ENCODE peak calls at places on chromosomes 7 and 10, in nine cellular contexts. W, P, L, I, H, D, Y, A and J are unnamed samples.

GRCh38 chr7:12269100-12269895 is 58.2 kb downstream of the TMEM106B start:
- DNase-seq in W (no peak), Y (peak), H (no peak), L (no peak), A (no peak), I (no peak), P (no peak), D (no peak), J (no peak)

GRCh38 chr10:32323051-32323450 is 23.9 kb downstream of the EPC1 start:
- DNase-seq in W (no peak), A (no peak), I (no peak), L (no peak), H (no peak), Y (no peak), P (no peak), D (no peak), J (no peak)

GRCh38 chr7:13742126-13742525 is 247.3 kb downstream of the ETV1 start:
- DNase-seq in Y (peak), A (no peak), W (no peak), D (no peak), H (no peak), I (peak), L (no peak), P (no peak), J (no peak)

GRCh38 chr10:34956756-34957155 is 133.4 kb downstream of the CUL2 start:
- DNase-seq in D (no peak), A (no peak), Y (no peak), P (no peak), L (no peak), H (no peak), I (no peak), W (no peak), J (no peak)

GRCh38 chr10:108791794-108792474 is 1131.4 kb downstream of the XPNPEP1 start:
- DNase-seq in Y (no peak), W (no peak), I (peak), H (no peak), P (no peak), A (no peak), L (no peak), D (no peak), J (no peak)

GRCh38 chr7:3862774-3863173 is 561.7 kb downstream of the SDK1 start:
- DNase-seq in L (no peak), P (no peak), A (no peak), D (no peak), W (no peak), I (no peak), H (no peak), Y (no peak), J (no peak)

GRCh38 chr10:63466168-63466935 is 575 bp upstream of the JMJD1C start:
- DNase-seq in P (peak), Y (peak), A (peak), L (no peak), H (no peak), I (peak), W (peak), D (no peak), J (no peak)

GRCh38 chr7:20438665-20439376 is 108.1 kb downstream of the ITGB8 start:
- DNase-seq in P (no peak), D (no peak), H (no peak), L (no peak), W (peak), A (peak), I (no peak), Y (no peak), J (no peak)

GRCh38 chr7:135930565-135931423 is 46.4 kb downstream of the MTPN start:
- DNase-seq in L (no peak), H (no peak), D (no peak), I (no peak), Y (no peak), A (no peak), P (no peak), W (no peak), J (no peak)

GRCh38 chr10:109956454-109957091 is 33.3 kb upstream of the XPNPEP1 start:
- DNase-seq in H (no peak), W (peak), L (no peak), P (no peak), D (peak), A (peak), I (peak), Y (peak), J (no peak)

GRCh38 chr10:78808736-78809135 is 260.0 kb upstream of the ZMIZ1 start:
- DNase-seq in A (no peak), L (no peak), Y (no peak), I (no peak), H (no peak), P (no peak), D (no peak), W (no peak), J (no peak)

GRCh38 chr10:125337510-125337909 is 177.1 kb upstream of the CTBP2 start:
- DNase-seq in W (no peak), Y (no peak), I (no peak), P (no peak), D (no peak), L (no peak), A (no peak), H (no peak), J (no peak)

GRCh38 chr10:25890995-25891394 is 43.0 kb upstream of the MYO3A start:
- DNase-seq in L (no peak), H (no peak), Y (no peak), D (no peak), P (no peak), I (no peak), A (no peak), W (no peak), J (no peak)

GRCh38 chr7:118183254-118183585 is 744 bp upstream of the LSM8 start:
- DNase-seq in H (peak), P (peak), L (no peak), W (no peak), A (peak), I (no peak), D (no peak), Y (no peak), J (no peak)

GRCh38 chr7:98613601-98614425 is 3.3 kb upstream of the NPTX2 start:
- DNase-seq in Y (peak), H (peak), D (peak), P (no peak), I (peak), L (no peak), A (no peak), W (no peak), J (peak)

GRCh38 chr7:43653466-43653865 is 70.6 kb downstream of the STK17A start:
- DNase-seq in Y (no peak), D (no peak), L (no peak), H (no peak), W (no peak), P (no peak), A (no peak), I (no peak), J (no peak)

GRCh38 chr7:111679944-111680343 is 117.7 kb upstream of the IMMP2L start:
- DNase-seq in I (no peak), H (no peak), L (no peak), A (no peak), W (no peak), D (no peak), Y (no peak), P (no peak), J (no peak)

GRCh38 chr7:77714195-77714594 is 17.9 kb downstream of the RSBN1L start:
- DNase-seq in W (no peak), Y (no peak), P (no peak), H (no peak), L (no peak), D (no peak), A (no peak), I (no peak), J (no peak)

GRCh38 chr7:47551550-47552121 is 30.3 kb downstream of the TNS3 start:
- DNase-seq in D (no peak), A (no peak), Y (peak), I (peak), L (no peak), W (no peak), H (no peak), P (no peak), J (no peak)

GRCh38 chr7:74284781-74285259 is 4.4 kb upstream of the CLIP2 start:
- DNase-seq in H (no peak), P (no peak), I (no peak), Y (peak), A (peak), D (no peak), L (peak), W (peak), J (no peak)

GRCh38 chr10:79153753-79154152 is 85.0 kb downstream of the ZMIZ1 start:
- DNase-seq in L (no peak), Y (no peak), P (no peak), W (no peak), A (no peak), D (no peak), I (no peak), H (no peak), J (no peak)

GRCh38 chr7:113775401-113775800 is 143.4 kb downstream of the PPP1R3A start:
- DNase-seq in D (no peak), P (no peak), Y (no peak), I (no peak), H (no peak), L (no peak), W (no peak), A (no peak), J (no peak)

GRCh38 chr7:2018786-2019692 is 213.7 kb downstream of the MAD1L1 start:
- DNase-seq in P (no peak), D (no peak), A (no peak), W (no peak), H (no peak), Y (peak), L (peak), I (peak), J (no peak)

GRCh38 chr7:22549667-22550513 is 49.9 kb upstream of the STEAP1B start:
- DNase-seq in L (peak), Y (peak), H (peak), D (peak), W (peak), I (no peak), A (peak), P (no peak), J (peak)

GRCh38 chr10:96699613-96700012 is 20.7 kb downstream of the PIK3AP1 start:
- DNase-seq in P (no peak), I (no peak), W (no peak), L (no peak), A (no peak), Y (no peak), D (no peak), H (no peak), J (no peak)

GRCh38 chr7:69643708-69644445 is 45.6 kb downstream of the AUTS2 start:
- DNase-seq in L (no peak), A (no peak), I (no peak), P (no peak), D (peak), H (no peak), Y (peak), W (no peak), J (no peak)

GRCh38 chr7:115096262-115096661 is 174.4 kb downstream of the MDFIC start:
- DNase-seq in A (no peak), Y (no peak), W (no peak), P (no peak), I (no peak), D (no peak), H (no peak), L (no peak), J (no peak)

GRCh38 chr10:16902606-16903005 is 85.4 kb upstream of the RSU1 start:
- DNase-seq in A (no peak), Y (no peak), D (no peak), H (no peak), W (no peak), P (no peak), I (no peak), L (no peak), J (no peak)

GRCh38 chr10:784759-785538 is 95.5 kb upstream of the DIP2C start:
- DNase-seq in D (peak), A (peak), I (peak), P (no peak), Y (peak), H (peak), L (peak), W (peak), J (no peak)

DNA sequence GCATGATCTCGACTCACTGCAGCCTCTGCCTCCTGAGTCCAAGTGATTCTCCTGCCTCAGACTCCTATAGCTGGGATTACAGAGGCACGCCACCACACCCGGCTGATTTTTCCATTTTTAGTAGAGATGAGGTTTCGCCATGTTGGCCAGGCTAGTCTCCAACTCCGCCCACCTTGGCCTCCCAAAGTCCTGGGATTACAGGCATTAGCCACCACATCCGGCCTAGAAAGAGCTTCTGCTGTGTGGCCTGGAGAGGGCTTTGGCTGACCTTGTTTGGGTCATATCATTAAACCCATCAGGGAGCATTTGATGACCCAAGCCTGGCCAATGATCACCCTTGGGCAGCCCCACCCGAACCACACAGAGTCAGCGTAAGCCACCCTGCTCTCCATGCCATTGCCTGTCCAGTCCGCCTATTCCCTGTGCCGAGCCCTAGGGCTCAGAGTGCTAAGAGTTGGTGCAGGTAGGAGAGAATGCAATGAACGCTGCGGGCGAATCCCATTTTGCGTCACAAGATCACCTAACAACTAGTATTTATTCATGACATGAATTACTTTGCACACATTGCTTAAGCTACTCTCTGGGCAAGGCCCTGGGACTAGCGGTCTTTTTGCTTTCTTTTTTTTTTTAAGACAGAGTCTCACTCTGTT is 22.3 kb upstream of the GDI2 start:
- DNase-seq in I (no peak), Y (no peak), L (no peak), D (no peak), A (no peak), W (no peak), H (no peak), P (no peak), J (no peak)
- TF ChIP-seq CTCF in I (no peak), Y (no peak), L (no peak), D (no peak), A (no peak), W (no peak), H (no peak), P (no peak), J (no peak)

DNA sequence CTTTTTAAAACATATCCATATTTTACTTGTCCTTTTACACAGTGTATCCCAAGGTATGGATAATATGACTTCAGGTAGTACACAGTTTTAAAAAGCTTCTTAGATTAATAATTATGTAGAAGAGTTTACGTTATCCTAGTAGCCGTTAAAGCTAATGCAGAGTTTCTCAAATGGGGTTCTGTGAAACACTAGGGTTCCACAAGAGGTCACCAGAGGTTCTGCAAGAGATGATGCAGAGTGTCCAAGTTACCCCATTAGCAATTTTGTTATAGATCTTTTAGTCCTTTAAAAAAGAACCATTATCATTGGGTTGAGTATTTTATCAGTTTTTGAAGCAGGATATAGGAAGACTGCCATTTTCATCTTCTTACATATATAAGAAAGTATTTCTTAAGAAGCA is 298.9 kb upstream of the HPS1 start:
- DNase-seq in H (no peak), D (no peak), I (no peak), A (no peak), Y (no peak), W (no peak), P (no peak), L (no peak), J (no peak)
- TF ChIP-seq CTCF in H (no peak), D (no peak), I (no peak), A (no peak), Y (no peak), W (no peak), P (no peak), L (no peak), J (no peak)

GRCh38 chr10:120999868-121000267 is 148.7 kb downstream of the WDR11 start:
- DNase-seq in H (no peak), I (no peak), Y (no peak), P (no peak), L (no peak), W (no peak), D (no peak), A (no peak), J (no peak)
- TF ChIP-seq CTCF in H (no peak), I (no peak), Y (no peak), P (no peak), L (no peak), W (no peak), D (no peak), A (no peak), J (peak)

DNA sequence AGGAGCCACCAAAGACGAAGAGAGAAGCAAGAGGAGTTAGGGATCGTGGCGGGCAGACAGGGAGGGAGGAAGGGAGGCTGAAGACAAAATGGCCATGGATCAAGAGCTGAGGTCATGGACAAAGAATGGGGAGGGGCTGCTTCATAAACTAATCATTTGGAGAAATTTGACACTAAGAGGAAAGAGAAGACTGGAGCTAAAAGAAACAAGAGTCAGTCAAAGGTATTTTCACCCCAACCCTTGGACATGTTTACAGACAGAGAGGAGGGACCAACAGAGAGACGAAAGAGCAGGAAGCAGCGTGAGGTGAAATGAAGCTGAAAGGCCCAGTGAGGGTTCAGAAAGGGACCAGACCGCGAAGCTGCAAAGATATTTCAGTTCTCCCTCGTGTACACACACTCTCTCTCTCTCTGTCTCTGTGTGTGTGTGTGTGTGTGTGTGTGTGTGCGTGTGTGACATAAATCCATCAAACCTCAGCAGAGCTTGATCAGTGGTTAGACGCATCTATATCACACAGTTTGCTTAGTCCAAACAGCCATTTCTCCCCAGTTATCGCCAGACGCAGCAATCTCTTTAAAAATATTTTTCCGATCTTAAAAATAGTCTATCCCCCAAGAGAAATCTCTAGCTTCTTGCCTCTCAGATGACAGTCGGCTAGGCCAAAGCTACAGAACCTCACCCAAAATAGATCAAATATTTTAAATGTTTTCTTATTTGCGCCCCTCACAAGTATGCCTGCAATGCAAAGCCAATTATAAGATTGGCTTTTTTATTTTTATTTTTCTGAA is 12.5 kb upstream of the CALD1 start:
- DNase-seq in A (peak), P (no peak), L (peak), Y (no peak), W (peak), I (peak), D (no peak), H (no peak), J (no peak)
- TF ChIP-seq CTCF in A (no peak), P (no peak), L (no peak), Y (no peak), W (no peak), I (no peak), D (no peak), H (no peak), J (no peak)

DNA sequence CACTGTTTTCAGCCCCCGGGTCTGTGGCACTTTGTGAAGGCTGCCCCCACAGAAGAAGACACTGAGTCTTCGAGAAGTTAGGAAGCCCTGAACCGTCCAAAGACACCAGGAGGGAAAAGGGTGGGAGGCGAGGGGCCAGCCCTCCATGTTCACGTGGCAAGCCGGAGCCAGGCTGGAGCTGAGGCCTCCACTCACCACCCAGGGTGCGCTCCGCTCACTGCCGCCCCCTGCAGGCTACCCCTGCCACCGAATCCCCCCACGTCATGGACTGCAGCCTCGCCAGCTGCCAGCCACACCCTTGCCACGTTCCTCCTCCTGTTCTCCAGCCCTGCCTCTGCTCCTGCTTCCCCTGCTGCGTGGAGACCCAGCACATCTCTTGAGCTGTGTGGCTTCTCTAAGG is 59.0 kb upstream of the EN2 start:
- DNase-seq in W (no peak), Y (no peak), L (no peak), I (no peak), P (no peak), D (no peak), H (no peak), A (no peak), J (no peak)
- TF ChIP-seq CTCF in W (peak), Y (no peak), L (no peak), I (no peak), P (no peak), D (no peak), H (no peak), A (no peak), J (peak)

GRCh38 chr7:757741-758163 is 30.7 kb upstream of the PRKAR1B start:
- DNase-seq in L (no peak), H (no peak), A (no peak), W (no peak), D (no peak), P (no peak), Y (no peak), I (no peak), J (no peak)
- TF ChIP-seq CTCF in L (no peak), H (no peak), A (no peak), W (no peak), D (no peak), P (no peak), Y (no peak), I (no peak), J (no peak)